ENCODE peak calls at places on chromosomes 1 and 21, in eight cellular contexts. One of them, this sample, is unnamed.

GRCh38 chr21:33976980-33977720 is 61.5 kb upstream of the ATP5PO start:
- DNase-seq in IMR-90: no peak
- DNase-seq in GM12878: no peak
- DNase-seq in A549: no peak
- DNase-seq in prostate gland: no peak
- DNase-seq in HCT116: no peak
- DNase-seq in heart left ventricle: no peak
- DNase-seq in ovary: no peak
- DNase-seq in this sample: no peak

GRCh38 chr1:112911506-112911905 is 44.5 kb downstream of the SLC16A1 start:
- DNase-seq in IMR-90: no peak
- DNase-seq in GM12878: no peak
- DNase-seq in A549: no peak
- DNase-seq in prostate gland: no peak
- DNase-seq in HCT116: no peak
- DNase-seq in heart left ventricle: no peak
- DNase-seq in ovary: no peak
- DNase-seq in this sample: no peak

GRCh38 chr1:33342041-33342723 is 21.3 kb upstream of the A3GALT2 start:
- DNase-seq in IMR-90: peak
- DNase-seq in GM12878: peak
- DNase-seq in A549: peak
- DNase-seq in prostate gland: peak
- DNase-seq in HCT116: no peak
- DNase-seq in heart left ventricle: no peak
- DNase-seq in ovary: peak
- DNase-seq in this sample: peak

GRCh38 chr1:195594322-195594721 is 1013.9 kb downstream of the KCNT2 start:
- DNase-seq in IMR-90: no peak
- DNase-seq in GM12878: no peak
- DNase-seq in A549: no peak
- DNase-seq in prostate gland: no peak
- DNase-seq in HCT116: no peak
- DNase-seq in heart left ventricle: no peak
- DNase-seq in ovary: no peak
- DNase-seq in this sample: no peak

GRCh38 chr1:74822851-74823443 is 90.0 kb downstream of the TYW3 start:
- DNase-seq in IMR-90: peak
- DNase-seq in GM12878: no peak
- DNase-seq in A549: no peak
- DNase-seq in prostate gland: no peak
- DNase-seq in HCT116: no peak
- DNase-seq in heart left ventricle: no peak
- DNase-seq in ovary: no peak
- DNase-seq in this sample: no peak

GRCh38 chr21:37045139-37045538 is 27.7 kb downstream of the PIGP start:
- DNase-seq in IMR-90: no peak
- DNase-seq in GM12878: no peak
- DNase-seq in A549: no peak
- DNase-seq in prostate gland: no peak
- DNase-seq in HCT116: no peak
- DNase-seq in heart left ventricle: no peak
- DNase-seq in ovary: no peak
- DNase-seq in this sample: no peak

GRCh38 chr1:162892916-162893714 is 32.1 kb upstream of the CCDC190 start:
- DNase-seq in IMR-90: peak
- DNase-seq in GM12878: no peak
- DNase-seq in A549: no peak
- DNase-seq in prostate gland: no peak
- DNase-seq in HCT116: no peak
- DNase-seq in heart left ventricle: no peak
- DNase-seq in ovary: no peak
- DNase-seq in this sample: no peak

GRCh38 chr1:225660544-225660946 is 7.6 kb upstream of the ENAH start:
- DNase-seq in IMR-90: no peak
- DNase-seq in GM12878: peak
- DNase-seq in A549: no peak
- DNase-seq in prostate gland: no peak
- DNase-seq in HCT116: no peak
- DNase-seq in heart left ventricle: no peak
- DNase-seq in ovary: no peak
- DNase-seq in this sample: no peak

GRCh38 chr1:183243190-183244065 is 57.4 kb downstream of the LAMC2 start:
- DNase-seq in IMR-90: no peak
- DNase-seq in GM12878: no peak
- DNase-seq in A549: no peak
- DNase-seq in prostate gland: no peak
- DNase-seq in HCT116: no peak
- DNase-seq in heart left ventricle: no peak
- DNase-seq in ovary: peak
- DNase-seq in this sample: no peak

GRCh38 chr1:246110343-246111219 is 396.5 kb downstream of the SMYD3 start:
- DNase-seq in IMR-90: peak
- DNase-seq in GM12878: no peak
- DNase-seq in A549: peak
- DNase-seq in prostate gland: no peak
- DNase-seq in HCT116: no peak
- DNase-seq in heart left ventricle: no peak
- DNase-seq in ovary: peak
- DNase-seq in this sample: no peak

GRCh38 chr1:20102875-20103274 is 16.5 kb downstream of the PLA2G2D start:
- DNase-seq in IMR-90: peak
- DNase-seq in GM12878: no peak
- DNase-seq in A549: no peak
- DNase-seq in prostate gland: no peak
- DNase-seq in HCT116: no peak
- DNase-seq in heart left ventricle: no peak
- DNase-seq in ovary: no peak
- DNase-seq in this sample: no peak

GRCh38 chr21:45310446-45310845 is 22.8 kb upstream of the POFUT2 start:
- DNase-seq in IMR-90: no peak
- DNase-seq in GM12878: no peak
- DNase-seq in A549: no peak
- DNase-seq in prostate gland: no peak
- DNase-seq in HCT116: no peak
- DNase-seq in heart left ventricle: peak
- DNase-seq in ovary: no peak
- DNase-seq in this sample: no peak

GRCh38 chr21:45312296-45312695 is 24.6 kb upstream of the POFUT2 start:
- DNase-seq in IMR-90: no peak
- DNase-seq in GM12878: no peak
- DNase-seq in A549: no peak
- DNase-seq in prostate gland: no peak
- DNase-seq in HCT116: no peak
- DNase-seq in heart left ventricle: no peak
- DNase-seq in ovary: no peak
- DNase-seq in this sample: no peak

GRCh38 chr21:45309069-45309521 is 21.4 kb upstream of the POFUT2 start:
- DNase-seq in IMR-90: peak
- DNase-seq in GM12878: no peak
- DNase-seq in A549: peak
- DNase-seq in prostate gland: no peak
- DNase-seq in HCT116: no peak
- DNase-seq in heart left ventricle: peak
- DNase-seq in ovary: peak
- DNase-seq in this sample: no peak

GRCh38 chr21:45308211-45309068 is 20.7 kb upstream of the POFUT2 start:
- DNase-seq in IMR-90: peak
- DNase-seq in GM12878: no peak
- DNase-seq in A549: no peak
- DNase-seq in prostate gland: no peak
- DNase-seq in HCT116: no peak
- DNase-seq in heart left ventricle: peak
- DNase-seq in ovary: peak
- DNase-seq in this sample: no peak

DNA sequence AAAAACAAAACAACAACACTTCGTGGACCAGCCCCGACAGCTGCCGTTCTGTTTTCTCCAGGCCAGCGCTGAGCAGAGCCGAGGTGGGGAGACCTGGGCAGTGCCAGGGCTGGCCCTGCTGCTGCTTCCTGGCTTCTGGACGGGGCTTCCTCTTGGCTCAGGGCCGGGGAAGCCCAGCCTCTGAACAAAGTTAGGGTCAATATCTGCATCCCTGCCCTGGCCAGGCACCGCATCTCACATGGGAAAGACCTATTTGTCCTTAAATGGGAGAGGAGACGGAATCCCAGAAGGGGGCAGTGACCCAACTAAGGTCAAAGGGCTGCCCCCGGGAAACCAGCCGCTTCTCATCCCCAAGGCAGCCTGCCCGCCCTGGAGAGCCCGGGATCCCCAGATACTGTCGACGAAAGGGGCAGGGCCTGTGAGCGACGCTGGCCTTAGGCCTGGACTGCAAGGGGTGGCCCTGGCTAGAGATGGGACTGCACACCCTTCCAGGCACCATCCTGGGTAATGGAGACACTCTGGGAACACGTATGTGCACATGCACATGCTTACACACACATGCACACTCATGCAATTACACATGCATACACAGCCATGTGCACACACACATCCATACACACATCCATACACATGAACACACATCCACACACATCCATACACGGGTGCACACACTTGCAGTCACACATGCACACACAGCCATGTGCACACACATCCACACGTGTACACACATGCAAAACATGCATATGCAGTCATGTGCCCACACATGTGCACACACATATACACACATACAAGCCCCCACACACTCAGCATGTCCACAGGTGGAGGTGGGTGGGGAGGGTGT is 22.1 kb upstream of the POFUT2 start:
- DNase-seq in IMR-90: no peak
- DNase-seq in GM12878: no peak
- DNase-seq in A549: no peak
- DNase-seq in prostate gland: no peak
- DNase-seq in HCT116: no peak
- DNase-seq in heart left ventricle: peak
- DNase-seq in ovary: peak
- DNase-seq in this sample: peak
- H3K27ac ChIP-seq in IMR-90: peak
- H3K27ac ChIP-seq in GM12878: no peak
- H3K27ac ChIP-seq in A549: peak
- H3K27ac ChIP-seq in prostate gland: no peak
- H3K27ac ChIP-seq in HCT116: no peak
- H3K27ac ChIP-seq in heart left ventricle: peak
- H3K27ac ChIP-seq in ovary: peak
- H3K27ac ChIP-seq in this sample: peak

GRCh38 chr21:42414553-42414927 is 10.8 kb downstream of the UBASH3A start:
- DNase-seq in IMR-90: no peak
- DNase-seq in GM12878: no peak
- DNase-seq in A549: no peak
- DNase-seq in prostate gland: no peak
- DNase-seq in HCT116: no peak
- DNase-seq in heart left ventricle: no peak
- DNase-seq in ovary: no peak
- DNase-seq in this sample: no peak
- H3K4me3 ChIP-seq in IMR-90: no peak
- H3K4me3 ChIP-seq in GM12878: no peak
- H3K4me3 ChIP-seq in A549: no peak
- H3K4me3 ChIP-seq in prostate gland: no peak
- H3K4me3 ChIP-seq in HCT116: peak
- H3K4me3 ChIP-seq in heart left ventricle: no peak
- H3K4me3 ChIP-seq in ovary: no peak
- H3K4me3 ChIP-seq in this sample: no peak

DNA sequence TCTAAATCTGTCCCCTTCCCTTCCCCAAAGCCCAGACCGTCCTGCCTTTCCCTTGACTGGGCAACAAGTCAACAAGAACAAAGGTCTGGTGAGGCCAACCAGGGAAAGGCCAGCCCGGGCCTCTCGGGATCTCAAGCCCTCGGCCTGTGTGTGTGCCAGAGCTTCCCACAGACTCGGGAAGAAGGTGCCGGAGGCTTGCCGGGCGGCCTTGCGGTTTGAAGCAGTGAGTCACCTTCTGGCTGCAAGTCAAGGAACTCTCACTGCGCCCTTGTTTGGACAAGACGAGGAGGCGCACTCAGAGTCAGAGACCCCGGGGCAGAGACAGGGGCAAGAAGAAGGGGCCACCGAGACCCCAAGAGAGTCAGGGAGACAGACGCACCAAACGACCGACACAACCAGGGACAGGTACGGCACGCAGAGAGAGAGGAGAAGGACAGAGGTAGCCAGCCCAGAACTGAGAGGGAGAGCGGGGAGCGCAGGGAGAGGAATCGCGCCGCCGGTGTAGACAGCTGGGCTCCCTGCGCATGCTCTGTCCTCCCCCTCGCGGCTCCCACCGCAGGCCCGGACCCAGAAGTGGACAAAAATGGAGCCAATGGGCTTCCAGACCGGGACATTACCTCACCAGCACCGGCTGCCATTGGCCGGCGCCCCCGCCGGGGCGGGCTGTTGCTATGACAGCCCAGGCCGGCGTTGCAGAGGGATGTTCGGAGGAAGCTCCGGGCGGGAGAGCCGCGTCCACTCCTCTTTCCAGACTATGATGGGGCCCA is 66.6 kb upstream of the LAPTM5 start:
- DNase-seq in IMR-90: peak
- DNase-seq in GM12878: peak
- DNase-seq in A549: peak
- DNase-seq in prostate gland: peak
- DNase-seq in HCT116: peak
- DNase-seq in heart left ventricle: peak
- DNase-seq in ovary: peak
- DNase-seq in this sample: peak
- TF ChIP-seq POLR2A in IMR-90: peak
- TF ChIP-seq POLR2A in GM12878: no peak
- TF ChIP-seq POLR2A in A549: peak
- TF ChIP-seq POLR2A in prostate gland: peak
- TF ChIP-seq POLR2A in HCT116: no peak
- TF ChIP-seq POLR2A in heart left ventricle: peak
- TF ChIP-seq POLR2A in ovary: peak
- TF ChIP-seq POLR2A in this sample: peak

GRCh38 chr21:14285147-14285546 is 69.2 kb downstream of the RBM11 start:
- DNase-seq in IMR-90: no peak
- DNase-seq in GM12878: no peak
- DNase-seq in A549: no peak
- DNase-seq in prostate gland: no peak
- DNase-seq in HCT116: no peak
- DNase-seq in heart left ventricle: no peak
- DNase-seq in ovary: no peak
- DNase-seq in this sample: no peak
- H3K27ac ChIP-seq in IMR-90: no peak
- H3K27ac ChIP-seq in GM12878: no peak
- H3K27ac ChIP-seq in A549: no peak
- H3K27ac ChIP-seq in prostate gland: no peak
- H3K27ac ChIP-seq in HCT116: no peak
- H3K27ac ChIP-seq in heart left ventricle: no peak
- H3K27ac ChIP-seq in ovary: peak
- H3K27ac ChIP-seq in this sample: no peak

This sample was measured in thyroid gland.